ENCODE peak calls at places on chromosomes 3 and 15, in ten cellular contexts. Y is sigmoid colon, K is K562, G is colonic mucosa, S is astrocyte, M is adrenal gland, X is stomach, A is neural progenitor cell, W is GM12878, R is fibroblast of lung. H is an unnamed sample.

GRCh38 chr3:31439888-31440287 is 92.8 kb upstream of the STT3B start:
- DNase-seq in Y (no peak), K (no peak), G (no peak), S (peak; percentile 62), M (no peak), X (no peak), A (no peak), W (no peak), R (no peak), H (no peak)

GRCh38 chr3:40427045-40427669 is 30.0 kb upstream of the RPL14 start:
- DNase-seq in Y (no peak), K (no peak), G (no peak), S (no peak), M (no peak), X (no peak), A (no peak), W (no peak), R (no peak), H (no peak)

GRCh38 chr3:23710555-23710954 is 95.2 kb upstream of the UBE2E1 start:
- DNase-seq in Y (peak; percentile 89), K (no peak), G (no peak), S (peak; percentile 82), M (peak; percentile 27), X (no peak), A (peak; percentile 11), W (no peak), R (peak; percentile 96), H (no peak)

GRCh38 chr15:44381223-44381622 is 46.2 kb upstream of the CTDSPL2 start:
- DNase-seq in Y (no peak), K (no peak), G (no peak), S (no peak), M (no peak), X (no peak), A (no peak), W (no peak), R (peak; percentile 44), H (no peak)

GRCh38 chr15:95609096-95609495 is 721.4 kb upstream of the NR2F2 start:
- DNase-seq in Y (no peak), K (no peak), G (no peak), S (no peak), M (no peak), X (no peak), A (no peak), W (no peak), R (no peak), H (no peak)

GRCh38 chr3:147613710-147614109 is 204.5 kb downstream of the ZIC1 start:
- DNase-seq in Y (no peak), K (no peak), G (no peak), S (no peak), M (no peak), X (no peak), A (no peak), W (no peak), R (no peak), H (no peak)

GRCh38 chr3:196557236-196557635 is 11.1 kb downstream of the WDR53 start:
- DNase-seq in Y (no peak), K (no peak), G (no peak), S (no peak), M (no peak), X (no peak), A (no peak), W (no peak), R (no peak), H (no peak)

GRCh38 chr15:51382787-51383186 is 41.3 kb downstream of the GLDN start:
- DNase-seq in Y (no peak), K (peak; percentile 43), G (no peak), S (peak; percentile 20), M (peak; percentile 38), X (no peak), A (peak; percentile 68), W (no peak), R (peak; percentile 61), H (no peak)

GRCh38 chr3:42762046-42762724 is 10.9 kb downstream of the CCDC13 start:
- DNase-seq in Y (no peak), K (no peak), G (no peak), S (no peak), M (no peak), X (no peak), A (no peak), W (no peak), R (no peak), H (no peak)

GRCh38 chr3:101935081-101935480 is 85.8 kb downstream of the NFKBIZ start:
- DNase-seq in Y (no peak), K (no peak), G (no peak), S (no peak), M (no peak), X (no peak), A (no peak), W (no peak), R (no peak), H (no peak)

GRCh38 chr15:82051664-82052063 is 5.8 kb upstream of the MEX3B start:
- DNase-seq in Y (no peak), K (peak; percentile 48), G (no peak), S (peak; percentile 30), M (no peak), X (no peak), A (no peak), W (no peak), R (peak; percentile 59), H (peak; percentile 83)

GRCh38 chr15:101022876-101023275 is 103.7 kb downstream of the LRRK1 start:
- DNase-seq in Y (peak; percentile 29), K (no peak), G (peak; percentile 11), S (no peak), M (peak; percentile 8), X (peak; percentile 10), A (no peak), W (no peak), R (no peak), H (peak; percentile 23)

GRCh38 chr3:185341616-185342457 is 21.1 kb upstream of the MAP3K13 start:
- DNase-seq in Y (peak; percentile 74), K (no peak), G (no peak), S (no peak), M (peak; percentile 85), X (no peak), A (no peak), W (no peak), R (no peak), H (no peak)

GRCh38 chr3:184568918-184569829 is 7.6 kb downstream of the EPHB3 start:
- DNase-seq in Y (peak; percentile 95), K (no peak), G (peak; percentile 84), S (peak; percentile 96), M (peak; percentile 74), X (peak; percentile 77), A (peak; percentile 72), W (no peak), R (peak; percentile 98), H (peak; percentile 91)

GRCh38 chr3:106421928-106422327 is 553.1 kb upstream of the CBLB start:
- DNase-seq in Y (no peak), K (no peak), G (no peak), S (peak; percentile 55), M (no peak), X (no peak), A (no peak), W (no peak), R (peak; percentile 12), H (no peak)

GRCh38 chr15:62244762-62245161 is 79.7 kb upstream of the C2CD4B start:
- DNase-seq in Y (no peak), K (no peak), G (no peak), S (no peak), M (no peak), X (peak; percentile 76), A (no peak), W (no peak), R (no peak), H (no peak)

GRCh38 chr15:66766282-66767228 is 64.5 kb downstream of the SMAD6 start:
- DNase-seq in Y (peak; percentile 4), K (no peak), G (no peak), S (peak; percentile 72), M (no peak), X (no peak), A (no peak), W (no peak), R (peak; percentile 53), H (no peak)
- H3K4me1 ChIP-seq in Y (no peaks in the 10 kb centered on the region), K (peaks cover 17% of the 10 kb centered on the region), G (peaks cover 15% of the 10 kb centered on the region), S (peaks cover 35% of the 10 kb centered on the region), M (peaks cover 14% of the 10 kb centered on the region), X (peaks cover 100% of the 10 kb centered on the region), A (peaks cover 28% of the 10 kb centered on the region), W (peaks cover 9% of the 10 kb centered on the region), R (peaks cover 32% of the 10 kb centered on the region), H (peaks cover 90% of the 10 kb centered on the region)

DNA sequence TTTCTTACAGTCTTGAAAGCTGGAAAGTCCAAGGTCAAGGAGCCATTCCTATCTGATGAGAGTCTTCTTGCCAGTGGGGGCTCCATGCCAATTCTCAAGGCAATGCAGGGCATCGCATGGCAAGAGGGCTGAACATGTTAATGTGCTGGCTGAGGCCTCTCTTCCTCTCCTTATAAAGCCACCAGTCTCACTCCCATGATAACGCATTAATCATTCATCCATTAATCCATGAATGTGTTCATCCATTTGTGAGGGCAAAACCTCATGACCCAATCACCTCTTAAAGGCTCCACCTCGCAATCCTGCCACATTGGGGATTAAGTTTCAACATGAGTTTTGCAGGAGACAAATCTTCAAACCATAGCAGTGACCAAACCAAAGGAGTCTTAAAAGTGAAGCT is 118.3 kb downstream of the PROS1 start:
- DNase-seq in Y (no peak), K (no peak), G (no peak), S (no peak), M (no peak), X (no peak), A (no peak), W (no peak), R (no peak), H (no peak)
- H3K36me3 ChIP-seq in Y (no peaks in the 10 kb centered on the region), K (no peaks in the 10 kb centered on the region), G (no peaks in the 10 kb centered on the region), S (no peaks in the 10 kb centered on the region), M (no peaks in the 10 kb centered on the region), X (no peaks in the 10 kb centered on the region), A (no peaks in the 10 kb centered on the region), W (no peaks in the 10 kb centered on the region), R (no peaks in the 10 kb centered on the region), H (no peaks in the 10 kb centered on the region)

DNA sequence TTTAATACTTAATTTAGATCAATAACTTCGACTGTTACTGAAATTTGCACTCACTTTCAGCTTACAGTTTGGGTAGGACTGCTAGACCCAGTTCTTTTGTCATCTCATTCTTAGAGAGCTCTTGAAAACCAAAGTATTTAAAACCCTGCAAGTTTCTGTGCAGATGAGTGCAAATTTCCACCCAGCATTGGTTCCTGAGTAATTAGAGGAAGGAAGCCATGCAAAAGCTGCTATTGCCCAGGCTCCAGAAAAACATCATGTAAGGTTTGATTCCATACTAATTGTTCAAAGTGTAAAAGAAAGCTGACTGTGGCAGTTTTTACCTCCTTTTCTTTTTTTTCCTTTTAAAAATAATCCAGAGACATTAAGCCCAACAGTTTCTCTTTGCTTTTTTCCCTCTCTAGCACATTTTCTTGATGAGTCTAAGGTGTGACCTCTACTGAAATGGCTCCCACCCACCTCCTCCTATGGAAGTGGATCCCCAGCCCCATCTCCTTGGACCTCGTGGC is 30.3 kb downstream of the ABHD2 start:
- DNase-seq in Y (no peak), K (no peak), G (no peak), S (no peak), M (no peak), X (no peak), A (no peak), W (no peak), R (no peak), H (no peak)
- H3K4me1 ChIP-seq in Y (no peaks in the 10 kb centered on the region), K (no peaks in the 10 kb centered on the region), G (peaks cover 21% of the 10 kb centered on the region), S (peaks cover 58% of the 10 kb centered on the region), M (no peaks in the 10 kb centered on the region), X (peaks cover 94% of the 10 kb centered on the region), A (peaks cover 12% of the 10 kb centered on the region), W (no peaks in the 10 kb centered on the region), R (peaks cover 8% of the 10 kb centered on the region), H (peaks cover 9% of the 10 kb centered on the region)

DNA sequence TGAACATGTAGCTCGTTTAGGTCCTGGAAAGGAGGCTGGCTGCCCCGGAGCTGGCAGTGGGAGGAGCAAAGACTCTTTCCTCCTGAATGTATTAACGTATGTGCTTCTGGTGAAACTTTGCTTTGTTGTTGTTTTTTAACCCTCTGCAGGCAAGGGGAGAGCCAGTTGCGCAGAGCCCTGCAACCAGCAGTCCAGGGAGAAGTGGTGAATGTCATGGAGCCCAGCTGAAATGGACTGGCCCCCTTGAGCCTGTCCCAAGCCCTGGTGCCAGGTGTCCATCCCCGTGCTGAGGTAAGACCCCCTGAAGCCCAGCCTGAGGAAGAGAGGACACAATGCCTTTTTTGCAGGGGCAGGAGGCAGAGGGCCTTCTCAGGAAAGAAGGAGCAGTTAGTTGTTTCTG is 33.3 kb downstream of the ST6GAL1 start:
- DNase-seq in Y (no peak), K (no peak), G (no peak), S (no peak), M (no peak), X (no peak), A (no peak), W (no peak), R (no peak), H (no peak)
- H3K36me3 ChIP-seq in Y (no peaks in the 10 kb centered on the region), K (peaks cover 65% of the 10 kb centered on the region), G (no peaks in the 10 kb centered on the region), S (no peaks in the 10 kb centered on the region), M (no peaks in the 10 kb centered on the region), X (peaks cover 6% of the 10 kb centered on the region), A (peaks cover 5% of the 10 kb centered on the region), W (peaks cover 10% of the 10 kb centered on the region), R (no peaks in the 10 kb centered on the region), H (no peaks in the 10 kb centered on the region)